ENCODE peak calls at places on chromosome 9, in four cellular contexts. One of them, this sample, is unnamed.

GRCh38 chr9:77883846-77884771 is 147.5 kb downstream of the GNAQ start:
- DNase-seq in dorsolateral prefrontal cortex: peak; percentile 25
- DNase-seq in left ventricle myocardium inferior: no peak
- DNase-seq in A673: peak; percentile 24
- DNase-seq in this sample: no peak

GRCh38 chr9:72585737-72586136 is 64.3 kb downstream of the TMC1 start:
- DNase-seq in dorsolateral prefrontal cortex: no peak
- DNase-seq in left ventricle myocardium inferior: no peak
- DNase-seq in A673: no peak
- DNase-seq in this sample: no peak

GRCh38 chr9:12785251-12785880 is 10.5 kb downstream of the LURAP1L start:
- DNase-seq in dorsolateral prefrontal cortex: no peak
- DNase-seq in left ventricle myocardium inferior: no peak
- DNase-seq in A673: no peak
- DNase-seq in this sample: peak; percentile 27

GRCh38 chr9:126223798-126224531 is 102.7 kb upstream of the MVB12B start:
- DNase-seq in dorsolateral prefrontal cortex: no peak
- DNase-seq in left ventricle myocardium inferior: no peak
- DNase-seq in A673: no peak
- DNase-seq in this sample: no peak

GRCh38 chr9:128317629-128318028 is 4.6 kb downstream of the TRUB2 start:
- DNase-seq in dorsolateral prefrontal cortex: no peak
- DNase-seq in left ventricle myocardium inferior: no peak
- DNase-seq in A673: no peak
- DNase-seq in this sample: no peak

GRCh38 chr9:75146229-75146628 is 57.9 kb downstream of the OSTF1 start:
- DNase-seq in dorsolateral prefrontal cortex: no peak
- DNase-seq in left ventricle myocardium inferior: no peak
- DNase-seq in A673: no peak
- DNase-seq in this sample: no peak

GRCh38 chr9:137749511-137749910 is 128.1 kb upstream of the CACNA1B start:
- DNase-seq in dorsolateral prefrontal cortex: no peak
- DNase-seq in left ventricle myocardium inferior: no peak
- DNase-seq in A673: no peak
- DNase-seq in this sample: no peak

GRCh38 chr9:5633243-5633642 is 4.3 kb downstream of the RIC1 start:
- DNase-seq in dorsolateral prefrontal cortex: no peak
- DNase-seq in left ventricle myocardium inferior: no peak
- DNase-seq in A673: peak; percentile 14
- DNase-seq in this sample: peak; percentile 90

GRCh38 chr9:121372563-121373400 is 2.7 kb upstream of the STOM start:
- DNase-seq in dorsolateral prefrontal cortex: no peak
- DNase-seq in left ventricle myocardium inferior: no peak
- DNase-seq in A673: no peak
- DNase-seq in this sample: peak; percentile 26

GRCh38 chr9:133534346-133535284 is at the start of gene ADAMTSL2:
- DNase-seq in dorsolateral prefrontal cortex: peak; percentile 43
- DNase-seq in left ventricle myocardium inferior: peak; percentile 84
- DNase-seq in A673: peak; percentile 33
- DNase-seq in this sample: peak; percentile 13

GRCh38 chr9:129102791-129103594 is 7.6 kb downstream of the CRAT start:
- DNase-seq in dorsolateral prefrontal cortex: peak; percentile 53
- DNase-seq in left ventricle myocardium inferior: peak; percentile 34
- DNase-seq in A673: peak; percentile 76
- DNase-seq in this sample: peak; percentile 72

GRCh38 chr9:125912261-125912660 is 165.1 kb downstream of the PBX3 start:
- DNase-seq in dorsolateral prefrontal cortex: no peak
- DNase-seq in left ventricle myocardium inferior: no peak
- DNase-seq in A673: no peak
- DNase-seq in this sample: no peak

GRCh38 chr9:101354143-101354764 is 30.6 kb downstream of the BAAT start:
- DNase-seq in dorsolateral prefrontal cortex: no peak
- DNase-seq in left ventricle myocardium inferior: no peak
- DNase-seq in A673: no peak
- DNase-seq in this sample: peak; percentile 92

GRCh38 chr9:113929634-113930092 is 53.6 kb downstream of the ZNF618 start:
- DNase-seq in dorsolateral prefrontal cortex: no peak
- DNase-seq in left ventricle myocardium inferior: no peak
- DNase-seq in A673: no peak
- DNase-seq in this sample: no peak

GRCh38 chr9:118736406-118736805 is 632.8 kb downstream of the BRINP1 start:
- DNase-seq in dorsolateral prefrontal cortex: no peak
- DNase-seq in left ventricle myocardium inferior: no peak
- DNase-seq in A673: no peak
- DNase-seq in this sample: no peak

GRCh38 chr9:37284631-37285030 is 137.9 kb upstream of the GRHPR start:
- DNase-seq in dorsolateral prefrontal cortex: no peak
- DNase-seq in left ventricle myocardium inferior: no peak
- DNase-seq in A673: no peak
- DNase-seq in this sample: no peak

GRCh38 chr9:35839926-35840325 is 10.9 kb downstream of the TMEM8B start:
- DNase-seq in dorsolateral prefrontal cortex: no peak
- DNase-seq in left ventricle myocardium inferior: no peak
- DNase-seq in A673: no peak
- DNase-seq in this sample: no peak

GRCh38 chr9:128124873-128125574 is 2.5 kb downstream of the PTGES2 start:
- DNase-seq in dorsolateral prefrontal cortex: peak; percentile 56
- DNase-seq in left ventricle myocardium inferior: peak; percentile 59
- DNase-seq in A673: peak; percentile 83
- DNase-seq in this sample: peak; percentile 68

GRCh38 chr9:78967557-78968212 is 604.1 kb upstream of the TLE4 start:
- DNase-seq in dorsolateral prefrontal cortex: no peak
- DNase-seq in left ventricle myocardium inferior: no peak
- DNase-seq in A673: no peak
- DNase-seq in this sample: no peak

GRCh38 chr9:107869111-107869510 is 379.5 kb upstream of the KLF4 start:
- DNase-seq in dorsolateral prefrontal cortex: no peak
- DNase-seq in left ventricle myocardium inferior: no peak
- DNase-seq in A673: no peak
- DNase-seq in this sample: no peak

GRCh38 chr9:68947015-68947414 is 66.9 kb downstream of the PRKACG start:
- DNase-seq in dorsolateral prefrontal cortex: no peak
- DNase-seq in left ventricle myocardium inferior: no peak
- DNase-seq in A673: no peak
- DNase-seq in this sample: no peak

GRCh38 chr9:105856020-105856419 is 161.7 kb downstream of the TMEM38B start:
- DNase-seq in dorsolateral prefrontal cortex: no peak
- DNase-seq in left ventricle myocardium inferior: no peak
- DNase-seq in A673: no peak
- DNase-seq in this sample: no peak

GRCh38 chr9:105676351-105676923 is 14.2 kb downstream of the TAL2 start:
- DNase-seq in dorsolateral prefrontal cortex: no peak
- DNase-seq in left ventricle myocardium inferior: no peak
- DNase-seq in A673: no peak
- DNase-seq in this sample: no peak

GRCh38 chr9:125593581-125593980 is 113.4 kb downstream of the MAPKAP1 start:
- DNase-seq in dorsolateral prefrontal cortex: no peak
- DNase-seq in left ventricle myocardium inferior: no peak
- DNase-seq in A673: peak; percentile 43
- DNase-seq in this sample: no peak

GRCh38 chr9:114282926-114283325 is 40.0 kb upstream of the ORM1 start:
- DNase-seq in dorsolateral prefrontal cortex: peak; percentile 36
- DNase-seq in left ventricle myocardium inferior: peak; percentile 1
- DNase-seq in A673: no peak
- DNase-seq in this sample: peak; percentile 6

GRCh38 chr9:122383992-122384461 is 13.2 kb downstream of the PTGS1 start:
- DNase-seq in dorsolateral prefrontal cortex: no peak
- DNase-seq in left ventricle myocardium inferior: no peak
- DNase-seq in A673: no peak
- DNase-seq in this sample: no peak

GRCh38 chr9:72363908-72364678 is 915 bp downstream of the ZFAND5 start:
- DNase-seq in dorsolateral prefrontal cortex: peak; percentile 41
- DNase-seq in left ventricle myocardium inferior: peak; percentile 81
- DNase-seq in A673: peak; percentile 58
- DNase-seq in this sample: peak; percentile 51

DNA sequence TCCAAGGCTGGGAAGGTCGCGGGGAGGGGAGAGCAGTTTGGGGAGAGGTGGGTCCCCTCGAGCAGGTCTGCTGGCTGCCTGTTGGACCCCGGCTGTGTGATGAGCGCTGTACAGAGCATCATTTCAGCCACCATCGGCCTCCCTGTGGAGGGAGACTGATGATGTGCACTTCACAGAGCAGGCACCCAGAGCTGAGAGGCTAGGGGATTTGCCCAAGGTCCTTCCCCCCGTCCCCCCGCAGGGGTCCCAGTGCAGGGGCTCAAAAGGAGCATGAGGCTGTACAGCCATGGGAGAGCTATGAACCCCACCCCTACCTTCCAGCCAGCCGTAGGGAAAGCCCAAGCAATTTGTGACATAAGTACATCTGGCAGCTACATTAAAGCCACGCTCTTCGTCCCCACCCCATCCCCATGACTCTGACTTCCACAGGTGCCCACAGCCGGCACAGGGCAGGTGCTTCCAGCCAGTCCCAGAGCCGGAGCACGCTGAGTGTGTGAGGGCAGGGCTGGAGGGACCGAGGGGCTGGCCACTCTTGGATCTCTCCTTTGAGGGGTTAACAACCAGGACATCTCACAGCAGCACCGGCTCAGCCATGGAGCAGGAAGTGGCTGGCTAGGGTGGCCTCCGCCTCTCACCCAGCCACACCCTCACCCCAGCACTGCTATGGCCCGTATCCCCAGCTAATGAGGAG is 2.3 kb upstream of the FAM78A start:
- DNase-seq in dorsolateral prefrontal cortex: no peak
- DNase-seq in left ventricle myocardium inferior: no peak
- DNase-seq in A673: no peak
- DNase-seq in this sample: peak; percentile 26
- H3K4me3 ChIP-seq in dorsolateral prefrontal cortex: peak overlapping the region; percentile 69
- H3K4me3 ChIP-seq in left ventricle myocardium inferior: peak overlapping the region; percentile 96
- H3K4me3 ChIP-seq in A673: peak overlapping the region; percentile 72
- H3K4me3 ChIP-seq in this sample: peak overlapping the region; percentile 72

GRCh38 chr9:131198316-131198715 is 72.9 kb downstream of the NUP214 start:
- DNase-seq in dorsolateral prefrontal cortex: no peak
- DNase-seq in left ventricle myocardium inferior: no peak
- DNase-seq in A673: no peak
- DNase-seq in this sample: no peak

GRCh38 chr9:131201856-131202255 is 74.5 kb downstream of the FAM78A start:
- DNase-seq in dorsolateral prefrontal cortex: no peak
- DNase-seq in left ventricle myocardium inferior: no peak
- DNase-seq in A673: no peak
- DNase-seq in this sample: no peak

GRCh38 chr9:131206495-131206894 is 69.8 kb downstream of the FAM78A start:
- DNase-seq in dorsolateral prefrontal cortex: no peak
- DNase-seq in left ventricle myocardium inferior: no peak
- DNase-seq in A673: no peak
- DNase-seq in this sample: no peak

GRCh38 chr9:131204285-131204684 is 72.0 kb downstream of the FAM78A start:
- DNase-seq in dorsolateral prefrontal cortex: no peak
- DNase-seq in left ventricle myocardium inferior: no peak
- DNase-seq in A673: no peak
- DNase-seq in this sample: no peak

GRCh38 chr9:131203438-131204219 is 72.7 kb downstream of the FAM78A start:
- DNase-seq in dorsolateral prefrontal cortex: no peak
- DNase-seq in left ventricle myocardium inferior: no peak
- DNase-seq in A673: no peak
- DNase-seq in this sample: no peak
- H3K4me3 ChIP-seq in dorsolateral prefrontal cortex: no peak overlapping the region
- H3K4me3 ChIP-seq in left ventricle myocardium inferior: no peak overlapping the region
- H3K4me3 ChIP-seq in A673: no peak overlapping the region
- H3K4me3 ChIP-seq in this sample: no peak overlapping the region

GRCh38 chr9:88110026-88110425 is 28.2 kb downstream of the SPATA31C2 start:
- DNase-seq in dorsolateral prefrontal cortex: no peak
- DNase-seq in left ventricle myocardium inferior: no peak
- DNase-seq in A673: no peak
- DNase-seq in this sample: no peak
- H3K4me3 ChIP-seq in dorsolateral prefrontal cortex: no peak overlapping the region
- H3K4me3 ChIP-seq in left ventricle myocardium inferior: no peak overlapping the region
- H3K4me3 ChIP-seq in A673: no peak overlapping the region
- H3K4me3 ChIP-seq in this sample: no peak overlapping the region

GRCh38 chr9:87478211-87478992 is 19.3 kb upstream of the DAPK1 start:
- DNase-seq in dorsolateral prefrontal cortex: no peak
- DNase-seq in left ventricle myocardium inferior: no peak
- DNase-seq in A673: peak; percentile 32
- DNase-seq in this sample: no peak
- H3K4me3 ChIP-seq in dorsolateral prefrontal cortex: no peak overlapping the region
- H3K4me3 ChIP-seq in left ventricle myocardium inferior: no peak overlapping the region
- H3K4me3 ChIP-seq in A673: no peak overlapping the region
- H3K4me3 ChIP-seq in this sample: no peak overlapping the region

GRCh38 chr9:80188579-80188978 is 616.8 kb downstream of the TLE4 start:
- DNase-seq in dorsolateral prefrontal cortex: no peak
- DNase-seq in left ventricle myocardium inferior: no peak
- DNase-seq in A673: no peak
- DNase-seq in this sample: no peak
- H3K4me3 ChIP-seq in dorsolateral prefrontal cortex: no peak overlapping the region
- H3K4me3 ChIP-seq in left ventricle myocardium inferior: no peak overlapping the region
- H3K4me3 ChIP-seq in A673: no peak overlapping the region
- H3K4me3 ChIP-seq in this sample: no peak overlapping the region

GRCh38 chr9:70986984-70987383 is 134.4 kb downstream of the TRPM3 start:
- DNase-seq in dorsolateral prefrontal cortex: no peak
- DNase-seq in left ventricle myocardium inferior: no peak
- DNase-seq in A673: no peak
- DNase-seq in this sample: no peak
- H3K4me3 ChIP-seq in dorsolateral prefrontal cortex: no peak overlapping the region
- H3K4me3 ChIP-seq in left ventricle myocardium inferior: no peak overlapping the region
- H3K4me3 ChIP-seq in A673: no peak overlapping the region
- H3K4me3 ChIP-seq in this sample: no peak overlapping the region

GRCh38 chr9:124000161-124000783 is 11.3 kb upstream of the LHX2 start:
- DNase-seq in dorsolateral prefrontal cortex: no peak
- DNase-seq in left ventricle myocardium inferior: no peak
- DNase-seq in A673: no peak
- DNase-seq in this sample: no peak

GRCh38 chr9:123998278-123998925 is 13.2 kb upstream of the LHX2 start:
- DNase-seq in dorsolateral prefrontal cortex: no peak
- DNase-seq in left ventricle myocardium inferior: no peak
- DNase-seq in A673: no peak
- DNase-seq in this sample: no peak

GRCh38 chr9:123999668-124000067 is 11.9 kb upstream of the LHX2 start:
- DNase-seq in dorsolateral prefrontal cortex: no peak
- DNase-seq in left ventricle myocardium inferior: no peak
- DNase-seq in A673: no peak
- DNase-seq in this sample: no peak

GRCh38 chr9:123997665-123998277 is 13.8 kb upstream of the LHX2 start:
- DNase-seq in dorsolateral prefrontal cortex: no peak
- DNase-seq in left ventricle myocardium inferior: peak; percentile 52
- DNase-seq in A673: no peak
- DNase-seq in this sample: no peak

DNA sequence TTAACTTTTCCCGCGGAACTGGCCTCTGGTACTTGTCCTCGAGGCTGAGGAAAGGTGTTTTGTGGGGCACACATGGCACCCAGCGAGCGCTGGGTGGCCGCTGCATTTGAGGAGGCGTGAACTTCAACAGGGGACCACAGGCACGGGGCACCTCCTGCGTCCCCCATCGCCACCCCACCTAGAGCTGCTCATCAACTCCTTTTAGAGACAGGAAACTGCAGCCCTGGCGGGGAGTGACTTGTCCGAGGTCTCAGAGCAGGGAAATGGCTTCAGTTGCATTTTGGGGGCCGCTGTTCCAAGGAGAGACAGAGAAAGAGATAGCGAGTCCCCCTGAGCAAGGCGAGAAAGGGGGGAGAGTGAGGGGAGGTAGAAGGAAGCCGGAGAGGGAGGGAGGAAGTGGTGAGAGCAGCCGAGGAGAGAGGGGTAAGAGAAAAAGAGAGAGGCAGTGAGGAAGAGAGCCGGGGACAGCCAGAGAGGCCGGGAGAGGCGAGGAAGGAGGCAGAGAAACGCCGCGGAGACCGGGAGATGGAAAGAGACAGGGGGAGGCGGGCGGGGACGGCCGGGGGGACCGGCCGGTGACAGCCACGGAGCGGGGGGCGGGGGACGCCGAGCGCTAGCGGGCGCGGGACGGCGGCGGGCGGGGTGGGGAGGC is 12.5 kb upstream of the LHX2 start:
- DNase-seq in dorsolateral prefrontal cortex: no peak
- DNase-seq in left ventricle myocardium inferior: no peak
- DNase-seq in A673: no peak
- DNase-seq in this sample: no peak
- H3K4me3 ChIP-seq in dorsolateral prefrontal cortex: peak overlapping the region; percentile 54
- H3K4me3 ChIP-seq in left ventricle myocardium inferior: peak overlapping the region; percentile 52
- H3K4me3 ChIP-seq in A673: no peak overlapping the region
- H3K4me3 ChIP-seq in this sample: peak overlapping the region; percentile 33

This sample was measured in small intestine.